ENCODE peak calls at places on chromosomes 7 and 10, in ten cellular contexts. J, D, O, C, Y, L, S, E, H and A are unnamed samples.

GRCh38 chr7:73612598-73613269 is 11.6 kb downstream of the MLXIPL start:
- DNase-seq in H (no peak), L (no peak), O (no peak), Y (peak; percentile 29), C (no peak), E (no peak), D (peak; percentile 40), S (peak; percentile 56), J (peak; percentile 85), A (peak; percentile 26)

GRCh38 chr10:103458720-103459119 is at the start of gene CALHM1:
- DNase-seq in E (peak; percentile 89), C (no peak), Y (no peak), J (no peak), S (no peak), L (no peak), H (no peak), O (no peak), D (peak; percentile 68), A (peak; percentile 55)

GRCh38 chr7:67413670-67414069 is 417.0 kb downstream of the TYW1 start:
- DNase-seq in Y (no peak), S (no peak), O (no peak), H (no peak), J (no peak), D (no peak), C (no peak), E (no peak), L (no peak), A (no peak)

GRCh38 chr7:23967949-23968599 is 258.1 kb downstream of the STK31 start:
- DNase-seq in H (peak; percentile 41), C (no peak), O (no peak), E (peak; percentile 19), J (no peak), D (peak; percentile 29), S (no peak), L (no peak), Y (no peak), A (peak; percentile 21)

GRCh38 chr10:1643911-1644810 is 93.2 kb downstream of the ADARB2 start:
- DNase-seq in O (no peak), S (no peak), L (no peak), D (no peak), C (no peak), Y (no peak), J (no peak), H (no peak), E (no peak), A (no peak)

GRCh38 chr10:4352566-4352961 is 473.4 kb upstream of the AKR1E2 start:
- DNase-seq in Y (no peak), S (peak; percentile 39), O (no peak), E (no peak), D (no peak), L (no peak), J (no peak), H (no peak), C (no peak), A (no peak)

GRCh38 chr10:100970914-100971811 is 1.9 kb downstream of the SEMA4G start:
- DNase-seq in D (no peak), J (peak; percentile 87), E (peak; percentile 22), L (no peak), H (no peak), Y (no peak), S (no peak), O (no peak), C (no peak), A (no peak)

GRCh38 chr7:4791738-4792536 is 16.5 kb downstream of the AP5Z1 start:
- DNase-seq in L (no peak), O (no peak), D (peak; percentile 93), J (peak; percentile 77), Y (peak; percentile 15), S (peak; percentile 64), C (peak; percentile 26), E (peak; percentile 86), H (peak; percentile 76), A (peak; percentile 82)

GRCh38 chr7:40647719-40648118 is 512.9 kb downstream of the SUGCT start:
- DNase-seq in E (no peak), J (no peak), D (no peak), O (peak; percentile 6), Y (peak; percentile 64), C (no peak), H (no peak), S (peak; percentile 4), L (peak; percentile 16), A (no peak)

GRCh38 chr10:71587941-71588573 is 131.5 kb downstream of the C10orf105 start:
- DNase-seq in O (no peak), L (no peak), D (no peak), H (no peak), C (no peak), Y (no peak), J (no peak), S (no peak), E (no peak), A (no peak)

GRCh38 chr7:125126376-125126775 is 196.8 kb upstream of the POT1 start:
- DNase-seq in C (no peak), E (no peak), Y (no peak), J (no peak), O (no peak), H (no peak), D (no peak), L (no peak), S (peak; percentile 66), A (no peak)

GRCh38 chr7:134186022-134186421 is 58.9 kb downstream of the LRGUK start:
- DNase-seq in E (no peak), C (no peak), Y (peak; percentile 83), L (no peak), J (no peak), D (no peak), H (no peak), S (peak; percentile 38), O (peak; percentile 29), A (no peak)

GRCh38 chr7:126700807-126701604 is 551.7 kb downstream of the GRM8 start:
- DNase-seq in D (peak; percentile 20), L (peak; percentile 59), Y (peak; percentile 78), C (peak; percentile 90), O (peak; percentile 41), E (peak; percentile 67), H (peak; percentile 81), S (peak; percentile 96), J (no peak), A (peak; percentile 78)

GRCh38 chr10:101986277-101986971 is 69.5 kb downstream of the ARMH3 start:
- DNase-seq in J (no peak), E (no peak), Y (no peak), D (no peak), C (no peak), O (no peak), H (no peak), L (no peak), S (no peak), A (no peak)

GRCh38 chr10:12198156-12198555 is 2.2 kb downstream of the CDC123 start:
- DNase-seq in H (no peak), Y (no peak), D (no peak), E (no peak), O (no peak), C (no peak), J (no peak), L (no peak), S (no peak), A (no peak)

GRCh38 chr10:12194752-12195271 is 879 bp downstream of the NUDT5 start:
- DNase-seq in S (peak; percentile 58), J (peak; percentile 54), E (no peak), C (no peak), O (no peak), H (peak; percentile 32), Y (peak; percentile 31), D (peak; percentile 28), L (no peak), A (peak; percentile 65)

GRCh38 chr10:12195281-12195602 is 449 bp downstream of the NUDT5 start:
- DNase-seq in H (no peak), Y (no peak), C (no peak), L (no peak), S (no peak), O (no peak), J (no peak), E (no peak), D (no peak), A (no peak)

GRCh38 chr10:12196531-12197211 is 683 bp downstream of the CDC123 start:
- DNase-seq in S (no peak), H (no peak), C (no peak), O (no peak), Y (no peak), E (no peak), L (no peak), J (no peak), D (no peak), A (no peak)

GRCh38 chr10:12195603-12196506 is at the start of the genes CDC123 and NUDT5:
- DNase-seq in J (peak; percentile 92), D (peak; percentile 90), O (peak; percentile 66), H (peak; percentile 89), E (peak; percentile 90), S (peak; percentile 94), L (peak; percentile 46), Y (peak; percentile 88), C (peak; percentile 82), A (peak; percentile 94)
- TF ChIP-seq CTCF in J (no peak), D (no peak), O (no peak), H (peak; percentile 11), E (peak; percentile 3), S (no peak), L (no peak), Y (no peak), C (no peak), A (no peak)

DNA sequence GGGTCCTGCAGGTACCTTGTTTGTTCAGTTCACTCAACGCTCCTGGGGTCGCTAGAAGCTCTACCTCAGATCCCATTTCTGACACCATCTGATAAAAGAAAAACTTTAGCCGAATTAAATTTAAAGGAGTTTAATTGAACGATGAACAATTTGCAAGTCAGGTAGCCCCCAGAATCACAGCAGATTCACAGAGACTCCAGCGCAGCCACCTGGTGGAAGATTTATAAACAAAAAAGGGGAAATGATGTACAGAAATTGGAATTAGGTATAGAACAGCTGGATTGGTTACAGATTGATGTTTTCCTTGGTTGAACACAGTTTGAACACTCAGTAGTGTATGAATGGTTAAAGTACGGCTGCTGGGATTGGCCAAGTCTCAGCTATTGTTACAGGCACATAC is 23.1 kb downstream of the FBXL13 start:
- DNase-seq in Y (no peak), J (no peak), S (no peak), L (no peak), D (no peak), H (no peak), E (no peak), O (no peak), C (no peak), A (no peak)
- TF ChIP-seq CTCF in Y (no peak), J (no peak), S (no peak), L (no peak), D (no peak), H (no peak), E (no peak), O (no peak), C (no peak), A (no peak)

GRCh38 chr10:124827474-124827873 is 25.9 kb downstream of the ABRAXAS2 start:
- DNase-seq in C (no peak), H (no peak), D (no peak), S (peak; percentile 55), E (peak; percentile 28), Y (peak; percentile 14), J (no peak), L (peak; percentile 3), O (no peak), A (peak; percentile 15)
- TF ChIP-seq CTCF in C (peak; percentile 51), H (peak; percentile 41), D (peak; percentile 58), S (peak; percentile 41), E (peak; percentile 37), Y (peak; percentile 47), J (peak; percentile 57), L (peak; percentile 38), O (peak; percentile 64), A (peak; percentile 73)

DNA sequence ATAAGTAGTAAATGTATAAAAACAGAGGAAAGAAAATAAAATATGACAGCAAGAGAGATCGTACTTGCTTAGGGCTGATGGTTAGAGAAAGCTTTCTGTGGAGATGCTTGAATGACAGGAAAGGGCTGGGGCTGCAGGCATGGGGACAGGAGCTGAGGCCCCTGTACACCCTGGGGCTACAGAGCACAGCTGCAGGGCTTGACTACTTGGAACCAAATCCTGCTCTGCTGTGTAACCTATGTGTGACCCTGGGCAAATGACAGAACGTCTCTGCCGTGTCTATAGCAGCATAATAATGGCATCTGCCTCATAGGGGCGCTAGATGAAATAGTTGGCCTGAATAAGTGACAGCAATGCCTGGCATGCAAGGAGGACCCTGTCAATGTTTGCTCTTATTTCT is 254.1 kb downstream of the USP6NL start:
- DNase-seq in H (no peak), O (no peak), L (no peak), D (no peak), E (no peak), J (no peak), S (no peak), C (no peak), Y (no peak), A (no peak)
- TF ChIP-seq CTCF in H (no peak), O (no peak), L (no peak), D (peak; percentile 5), E (no peak), J (no peak), S (no peak), C (no peak), Y (no peak), A (no peak)